ENCODE peak calls at places on chromosomes 2 and 18, in nine cellular contexts. W is stimulated activated CD4-positive, alpha-beta T cell treated with anti-CD3 and anti-CD28 coated beads, TNF-alpha, amount 100 ng/mL, for 4 hours; S is activated CD4-positive, alpha-beta T cell treated with anti-CD3 and anti-CD28 coated beads for 24 hours; Y is HepG2; U is EL; C is DND-41; V is AG04450; P is adrenal gland; D is activated naive CD4-positive, alpha-beta T cell treated with anti-CD3 and anti-CD28 coated beads, Interleukin-2, amount 50 U/mL, for 16 hours. F is an unnamed sample.

GRCh38 chr2:47193607-47194006 is 38.5 kb upstream of the STPG4 start:
- DNase-seq in Y (no peak), S (no peak), C (no peak), P (no peak), V (no peak), U (no peak), W (no peak), D (no peak), F (no peak)

GRCh38 chr2:96771792-96772618 is 11.3 kb downstream of the CNNM4 start:
- DNase-seq in V (no peak), S (no peak), P (no peak), C (no peak), Y (no peak), U (no peak), D (no peak), W (no peak), F (no peak)

GRCh38 chr18:12011962-12012549 is 30.7 kb downstream of the IMPA2 start:
- DNase-seq in S (no peak), W (no peak), U (no peak), D (no peak), V (no peak), C (no peak), Y (no peak), P (no peak), F (peak; percentile 83)

GRCh38 chr2:171347591-171348032 is 86.2 kb downstream of the METTL8 start:
- DNase-seq in U (peak; percentile 91), D (no peak), V (peak; percentile 83), C (no peak), S (no peak), Y (no peak), W (no peak), P (peak; percentile 18), F (no peak)

GRCh38 chr2:100278986-100279385 is 43.3 kb downstream of the LONRF2 start:
- DNase-seq in S (no peak), U (no peak), W (no peak), D (no peak), P (no peak), C (peak; percentile 85), V (no peak), Y (no peak), F (no peak)

GRCh38 chr18:37302519-37302918 is 263.1 kb downstream of the CELF4 start:
- DNase-seq in P (no peak), S (no peak), U (no peak), D (no peak), Y (no peak), W (no peak), V (no peak), C (no peak), F (no peak)

GRCh38 chr18:629303-630150 is 27.9 kb upstream of the TYMS start:
- DNase-seq in Y (no peak), W (no peak), D (no peak), V (no peak), S (no peak), C (no peak), U (no peak), P (no peak), F (no peak)

GRCh38 chr2:180307096-180307495 is 300.0 kb upstream of the CWC22 start:
- DNase-seq in W (no peak), D (no peak), U (no peak), V (no peak), S (no peak), C (no peak), P (no peak), Y (no peak), F (no peak)

GRCh38 chr2:18623782-18624181 is 34.4 kb upstream of the NT5C1B start:
- DNase-seq in S (no peak), U (peak; percentile 80), V (no peak), C (no peak), P (no peak), Y (no peak), W (no peak), D (no peak), F (no peak)

GRCh38 chr2:33529771-33530481 is 53.5 kb downstream of the RASGRP3 start:
- DNase-seq in S (no peak), Y (no peak), W (no peak), D (no peak), P (no peak), U (peak; percentile 98), C (no peak), V (peak; percentile 90), F (no peak)

GRCh38 chr2:138086556-138086955 is 122.3 kb downstream of the HNMT start:
- DNase-seq in V (no peak), Y (no peak), D (no peak), S (no peak), U (peak; percentile 21), W (no peak), P (no peak), C (no peak), F (no peak)

GRCh38 chr18:11108956-11109355 is 40.4 kb downstream of the PIEZO2 start:
- DNase-seq in W (no peak), D (no peak), C (no peak), Y (no peak), U (peak; percentile 9), S (no peak), P (no peak), V (no peak), F (no peak)

GRCh38 chr18:73987247-73987980 is 160.2 kb downstream of the FBXO15 start:
- DNase-seq in S (no peak), W (no peak), V (no peak), Y (no peak), C (no peak), P (no peak), U (peak; percentile 10), D (no peak), F (no peak)

GRCh38 chr2:199186226-199186864 is 271.4 kb downstream of the SATB2 start:
- DNase-seq in W (no peak), C (no peak), Y (no peak), P (no peak), U (no peak), S (no peak), V (no peak), D (no peak), F (no peak)

GRCh38 chr2:102064679-102065674 is 73.2 kb downstream of the IL1R2 start:
- DNase-seq in U (no peak), W (no peak), S (no peak), D (no peak), Y (peak; percentile 86), C (no peak), V (no peak), P (peak; percentile 56), F (no peak)

GRCh38 chr2:45505138-45505537 is 105.9 kb downstream of the SRBD1 start:
- DNase-seq in P (no peak), U (no peak), C (peak; percentile 49), D (no peak), Y (no peak), W (no peak), S (no peak), V (no peak), F (no peak)

GRCh38 chr2:85231952-85232351 is 95.8 kb downstream of the TGOLN2 start:
- DNase-seq in V (no peak), Y (no peak), C (no peak), W (no peak), U (no peak), P (no peak), D (no peak), S (no peak), F (no peak)

GRCh38 chr2:241822264-241822623 is 13.3 kb downstream of the NEU4 start:
- DNase-seq in U (no peak), V (no peak), W (no peak), Y (no peak), P (no peak), C (no peak), D (no peak), S (no peak), F (no peak)

GRCh38 chr2:215590353-215590752 is 154.5 kb upstream of the FN1 start:
- DNase-seq in C (no peak), V (no peak), W (no peak), D (no peak), P (no peak), Y (peak; percentile 30), U (peak; percentile 57), S (no peak), F (no peak)

GRCh38 chr2:10919776-10920606 is 8.3 kb downstream of the KCNF1 start:
- DNase-seq in V (no peak), D (no peak), Y (no peak), S (no peak), W (no peak), U (no peak), P (no peak), C (peak; percentile 18), F (no peak)

GRCh38 chr2:29278964-29279363 is 163.7 kb downstream of the CLIP4 start:
- DNase-seq in U (no peak), D (no peak), W (no peak), S (no peak), P (no peak), Y (no peak), C (no peak), V (no peak), F (no peak)

GRCh38 chr18:41906528-41907256 is 48.3 kb upstream of the PIK3C3 start:
- DNase-seq in S (peak; percentile 9), U (peak; percentile 66), Y (peak; percentile 13), W (no peak), V (peak; percentile 39), C (peak; percentile 59), D (peak; percentile 17), P (no peak), F (no peak)

GRCh38 chr18:80108122-80108536 is 933 bp upstream of the ADNP2 start:
- DNase-seq in C (no peak), W (no peak), U (no peak), S (no peak), V (no peak), P (peak; percentile 7), Y (no peak), D (no peak), F (no peak)

GRCh38 chr2:175187378-175187777 is 5.9 kb upstream of the ATP5MC3 start:
- DNase-seq in S (no peak), V (no peak), P (no peak), U (peak; percentile 24), C (no peak), D (no peak), Y (peak; percentile 66), W (no peak), F (no peak)

GRCh38 chr18:10032331-10032979 is 118.6 kb downstream of the VAPA start:
- DNase-seq in C (no peak), Y (no peak), U (no peak), S (no peak), P (no peak), W (no peak), D (no peak), V (no peak), F (no peak)

GRCh38 chr18:49560277-49561126 is 1.4 kb upstream of the LIPG start:
- DNase-seq in W (no peak), C (no peak), U (peak; percentile 20), D (no peak), P (no peak), S (no peak), V (no peak), Y (no peak), F (no peak)

GRCh38 chr2:9692392-9693137 is 61.8 kb upstream of the YWHAQ start:
- DNase-seq in S (no peak), W (no peak), U (no peak), V (no peak), P (no peak), C (no peak), D (no peak), Y (no peak), F (no peak)

GRCh38 chr2:133287709-133288108 is 280.6 kb downstream of the NCKAP5 start:
- DNase-seq in P (no peak), Y (no peak), V (peak; percentile 80), S (no peak), U (peak; percentile 89), D (no peak), W (no peak), C (no peak), F (no peak)

GRCh38 chr2:165795011-165795410 is 964 bp upstream of the GALNT3 start:
- DNase-seq in P (no peak), S (no peak), V (no peak), W (no peak), U (no peak), Y (no peak), C (no peak), D (no peak), F (no peak)

GRCh38 chr18:25231327-25231691 is 120.7 kb downstream of the ZNF521 start:
- DNase-seq in C (no peak), S (no peak), U (no peak), D (no peak), Y (no peak), V (no peak), P (no peak), W (no peak), F (no peak)

GRCh38 chr18:14014456-14014855 is 99.1 kb upstream of the MC2R start:
- DNase-seq in S (no peak), Y (no peak), P (no peak), D (no peak), C (peak; percentile 16), U (no peak), V (no peak), W (no peak), F (no peak)

F was measured in brain pericyte.